ENCODE peak calls at places on chromosomes 3 and 15, in six cellular contexts. N is PC-9, G is mammary epithelial cell, M is HCT116, T is IMR-90, Q is H9. H is an unnamed sample.
A peak's percentile ranks its signal among the peaks of the same experiment; 100 is the strongest.

GRCh38 chr3:107394502-107394901 is 17.3 kb downstream of the CCDC54 start:
- DNase-seq in N (peak; percentile 25), G (peak; percentile 29), M (no peak), T (no peak), Q (no peak), H (no peak)

GRCh38 chr3:50671331-50671730 is 3.4 kb upstream of the DOCK3 start:
- DNase-seq in N (peak; percentile 29), G (peak; percentile 71), M (peak; percentile 56), T (peak; percentile 74), Q (no peak), H (no peak)

GRCh38 chr15:67765706-67766105 is 59.6 kb upstream of the SKOR1 start:
- DNase-seq in N (no peak), G (no peak), M (no peak), T (no peak), Q (no peak), H (no peak)

GRCh38 chr3:138468886-138469285 is 34.5 kb downstream of the ESYT3 start:
- DNase-seq in N (no peak), G (peak; percentile 76), M (no peak), T (no peak), Q (peak; percentile 12), H (peak; percentile 42)

GRCh38 chr15:47862402-47862801 is 145.1 kb downstream of the SEMA6D start:
- DNase-seq in N (no peak), G (no peak), M (no peak), T (no peak), Q (no peak), H (no peak)

GRCh38 chr3:16311960-16312451 is 47.0 kb downstream of the OXNAD1 start:
- DNase-seq in N (no peak), G (peak; percentile 88), M (no peak), T (no peak), Q (no peak), H (no peak)

GRCh38 chr3:128438488-128439072 is 28.1 kb downstream of the DNAJB8 start:
- DNase-seq in N (no peak), G (no peak), M (no peak), T (no peak), Q (peak; percentile 67), H (no peak)

GRCh38 chr3:179853176-179853575 is 183.6 kb downstream of the PEX5L start:
- DNase-seq in N (no peak), G (no peak), M (no peak), T (peak; percentile 92), Q (no peak), H (no peak)

GRCh38 chr15:71136159-71137137 is 21.2 kb downstream of the THSD4 start:
- DNase-seq in N (peak; percentile 56), G (peak; percentile 85), M (no peak), T (peak; percentile 90), Q (peak; percentile 69), H (peak; percentile 58)

GRCh38 chr3:88180398-88180999 is 30.7 kb downstream of the C3orf38 start:
- DNase-seq in N (no peak), G (peak; percentile 37), M (peak; percentile 10), T (peak; percentile 58), Q (no peak), H (no peak)

GRCh38 chr3:134600166-134600670 is 50.6 kb downstream of the KY start:
- DNase-seq in N (no peak), G (no peak), M (no peak), T (no peak), Q (no peak), H (no peak)

GRCh38 chr3:35484939-35485605 is 154.3 kb upstream of the ARPP21 start:
- DNase-seq in N (no peak), G (no peak), M (no peak), T (no peak), Q (no peak), H (no peak)

GRCh38 chr3:104388624-104389023 is 978.1 kb upstream of the ALCAM start:
- DNase-seq in N (no peak), G (peak; percentile 5), M (no peak), T (peak; percentile 19), Q (no peak), H (no peak)

GRCh38 chr3:52290596-52291507 is 3.2 kb downstream of the GLYCTK start:
- DNase-seq in N (no peak), G (no peak), M (no peak), T (no peak), Q (no peak), H (no peak)

GRCh38 chr3:136093771-136094170 is 102.4 kb downstream of the MSL2 start:
- DNase-seq in N (no peak), G (no peak), M (no peak), T (no peak), Q (no peak), H (no peak)

GRCh38 chr3:3628676-3629328 is 170.4 kb upstream of the LRRN1 start:
- DNase-seq in N (no peak), G (no peak), M (no peak), T (no peak), Q (no peak), H (no peak)

GRCh38 chr15:73602992-73603391 is 30.2 kb downstream of the NPTN start:
- DNase-seq in N (no peak), G (no peak), M (no peak), T (no peak), Q (no peak), H (no peak)

GRCh38 chr3:10933470-10933957 is 59.0 kb upstream of the SLC6A1 start:
- DNase-seq in N (no peak), G (no peak), M (no peak), T (no peak), Q (no peak), H (no peak)

GRCh38 chr3:143972155-143972494 is 502 bp downstream of the DIPK2A start:
- DNase-seq in N (no peak), G (no peak), M (no peak), T (no peak), Q (peak; percentile 53), H (no peak)

GRCh38 chr15:91268510-91268909 is 168.5 kb downstream of the SV2B start:
- DNase-seq in N (no peak), G (no peak), M (peak; percentile 44), T (no peak), Q (peak; percentile 64), H (no peak)

GRCh38 chr3:30607032-30607833 is 832 bp downstream of the TGFBR2 start:
- DNase-seq in N (peak; percentile 46), G (peak; percentile 50), M (no peak), T (no peak), Q (peak; percentile 55), H (no peak)

GRCh38 chr15:96622714-96623113 is 292.2 kb downstream of the NR2F2 start:
- DNase-seq in N (no peak), G (no peak), M (no peak), T (no peak), Q (no peak), H (no peak)

GRCh38 chr3:46080124-46080991 is 53.1 kb upstream of the XCR1 start:
- DNase-seq in N (no peak), G (peak; percentile 52), M (no peak), T (no peak), Q (no peak), H (no peak)

GRCh38 chr3:32026583-32026982 is 45.0 kb downstream of the ZNF860 start:
- DNase-seq in N (no peak), G (no peak), M (no peak), T (no peak), Q (no peak), H (no peak)

GRCh38 chr3:54283470-54283869 is 161.1 kb downstream of the CACNA2D3 start:
- DNase-seq in N (no peak), G (no peak), M (no peak), T (no peak), Q (no peak), H (no peak)

GRCh38 chr3:61580982-61581654 is 19.7 kb downstream of the PTPRG start:
- DNase-seq in N (no peak), G (no peak), M (no peak), T (no peak), Q (no peak), H (no peak)
- H3K4me2 ChIP-seq in N (no peak overlapping the region), G (no peak overlapping the region), M (no peak overlapping the region), T (no peak overlapping the region), Q (no peak overlapping the region), H (no peak overlapping the region)

GRCh38 chr3:183538475-183538874 is 17.0 kb downstream of the KLHL6 start:
- DNase-seq in N (no peak), G (no peak), M (no peak), T (no peak), Q (no peak), H (no peak)
- H2AFZ ChIP-seq in N (no peak overlapping the region), G (no peak overlapping the region), M (no peak overlapping the region), T (no peak overlapping the region), Q (no peak overlapping the region), H (no peak overlapping the region)

DNA sequence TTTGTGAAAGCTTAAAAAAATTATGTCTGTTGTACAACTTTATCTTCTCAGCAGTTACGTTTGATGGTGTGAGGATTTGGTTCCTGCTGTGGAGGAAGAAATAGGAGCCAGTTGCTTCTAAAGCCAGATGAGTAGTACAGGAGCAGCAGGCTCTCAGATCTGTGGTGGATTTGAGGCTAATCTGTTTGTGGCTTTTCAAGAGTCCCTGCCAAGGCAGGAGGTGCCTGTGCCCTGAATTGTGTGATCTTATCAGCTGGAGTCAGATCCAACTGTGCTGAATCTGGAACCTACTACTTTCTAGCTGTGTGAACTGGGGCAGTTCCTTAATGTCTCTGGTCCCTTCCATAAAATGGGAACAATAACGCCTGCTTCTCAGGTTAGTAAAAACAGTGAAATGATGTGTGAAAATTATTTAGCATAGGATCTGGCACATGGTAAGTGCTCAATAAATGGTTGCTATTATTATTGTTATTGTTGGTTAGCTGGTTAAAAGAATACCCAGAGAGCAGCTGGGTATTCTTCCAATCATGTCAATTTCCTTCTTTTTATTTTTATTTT is 7.7 kb downstream of the CLDN11 start:
- DNase-seq in N (no peak), G (no peak), M (no peak), T (no peak), Q (no peak), H (no peak)
- H3K4me2 ChIP-seq in N (no peak overlapping the region), G (no peak overlapping the region), M (no peak overlapping the region), T (no peak overlapping the region), Q (no peak overlapping the region), H (no peak overlapping the region)

GRCh38 chr3:42581400-42581708 is 413 bp downstream of the SEC22C start:
- DNase-seq in N (no peak), G (no peak), M (no peak), T (no peak), Q (no peak), H (no peak)
- H2AFZ ChIP-seq in N (peak overlapping the region; percentile 86), G (peak overlapping the region; percentile 94), M (no peak overlapping the region), T (peak overlapping the region; percentile 98), Q (no peak overlapping the region), H (peak overlapping the region; percentile 96)